ENCODE peak calls at places on chromosomes 4 and X, in four cellular contexts. One of them, this sample, is unnamed. For H3K27me3, the result is how much of the 10 kb centered on the place peaks cover.

GRCh38 chr4:68490826-68491457 is 43.7 kb downstream of the TMPRSS11E start:
- DNase-seq in AG04450: no peak
- DNase-seq in endothelial cell of umbilical vein: no peak
- DNase-seq in brain microvascular endothelial cell: no peak
- DNase-seq in this sample: no peak

GRCh38 chr4:25345880-25346279 is 31.2 kb upstream of the ANAPC4 start:
- DNase-seq in AG04450: no peak
- DNase-seq in endothelial cell of umbilical vein: no peak
- DNase-seq in brain microvascular endothelial cell: no peak
- DNase-seq in this sample: no peak

GRCh38 chr4:159141193-159141592 is 38.3 kb downstream of the RAPGEF2 start:
- DNase-seq in AG04450: peak
- DNase-seq in endothelial cell of umbilical vein: no peak
- DNase-seq in brain microvascular endothelial cell: peak
- DNase-seq in this sample: no peak

GRCh38 chr4:26782168-26782829 is 78.3 kb upstream of the STIM2 start:
- DNase-seq in AG04450: no peak
- DNase-seq in endothelial cell of umbilical vein: peak
- DNase-seq in brain microvascular endothelial cell: no peak
- DNase-seq in this sample: no peak

GRCh38 chr4:102333792-102334191 is 11.5 kb downstream of the SLC39A8 start:
- DNase-seq in AG04450: no peak
- DNase-seq in endothelial cell of umbilical vein: no peak
- DNase-seq in brain microvascular endothelial cell: no peak
- DNase-seq in this sample: no peak

GRCh38 chrX:48956728-48957414 is 536 bp downstream of the OTUD5 start:
- DNase-seq in AG04450: no peak
- DNase-seq in endothelial cell of umbilical vein: peak
- DNase-seq in brain microvascular endothelial cell: no peak
- DNase-seq in this sample: no peak

GRCh38 chr4:86664959-86665358 is 70.8 kb downstream of the PTPN13 start:
- DNase-seq in AG04450: no peak
- DNase-seq in endothelial cell of umbilical vein: no peak
- DNase-seq in brain microvascular endothelial cell: peak
- DNase-seq in this sample: peak

GRCh38 chr4:40845136-40845910 is 95.6 kb downstream of the NSUN7 start:
- DNase-seq in AG04450: no peak
- DNase-seq in endothelial cell of umbilical vein: peak
- DNase-seq in brain microvascular endothelial cell: no peak
- DNase-seq in this sample: no peak

GRCh38 chr4:137124278-137124932 is 407.9 kb downstream of the PCDH18 start:
- DNase-seq in AG04450: peak
- DNase-seq in endothelial cell of umbilical vein: peak
- DNase-seq in brain microvascular endothelial cell: peak
- DNase-seq in this sample: peak

DNA sequence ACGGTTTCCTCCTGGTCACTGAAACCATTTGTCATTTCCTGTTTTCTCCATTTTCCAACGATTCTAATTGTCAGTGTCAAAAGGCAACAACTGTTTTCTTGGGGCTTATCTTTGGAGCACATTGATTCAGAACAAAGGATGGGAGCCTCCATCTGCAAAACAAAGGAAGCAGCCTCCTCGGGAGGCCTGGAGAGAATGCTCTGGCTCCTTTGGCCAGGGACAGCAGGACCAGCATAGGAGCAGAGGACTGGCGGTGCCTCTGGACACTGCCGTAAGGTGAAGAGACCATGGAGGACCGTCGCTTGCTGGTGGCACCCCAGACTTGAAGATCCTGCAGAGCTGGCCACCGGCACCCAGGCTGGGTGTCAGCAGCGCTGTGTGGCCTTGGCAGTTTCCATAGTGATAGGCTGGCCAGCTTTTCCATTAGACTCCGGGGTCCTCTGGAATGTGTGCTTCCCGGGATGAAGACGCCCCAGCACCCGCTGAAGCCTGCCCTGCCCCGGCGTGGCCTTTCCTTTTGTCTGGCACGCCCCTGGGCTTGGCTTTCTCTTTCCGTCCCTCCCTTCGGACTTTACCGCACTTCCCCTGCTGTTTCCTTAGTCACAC is 61.1 kb upstream of the MTM1 start:
- DNase-seq in AG04450: no peak
- DNase-seq in endothelial cell of umbilical vein: peak
- DNase-seq in brain microvascular endothelial cell: no peak
- DNase-seq in this sample: no peak
- H3K4me3 ChIP-seq in AG04450: no peak
- H3K4me3 ChIP-seq in endothelial cell of umbilical vein: no peak
- H3K4me3 ChIP-seq in brain microvascular endothelial cell: no peak
- H3K4me3 ChIP-seq in this sample: no peak

GRCh38 chr4:154120277-154120676 is 331.4 kb upstream of the SFRP2 start:
- DNase-seq in AG04450: no peak
- DNase-seq in endothelial cell of umbilical vein: no peak
- DNase-seq in brain microvascular endothelial cell: no peak
- DNase-seq in this sample: no peak

GRCh38 chr4:154123897-154124296 is 335.0 kb upstream of the SFRP2 start:
- DNase-seq in AG04450: no peak
- DNase-seq in endothelial cell of umbilical vein: no peak
- DNase-seq in brain microvascular endothelial cell: no peak
- DNase-seq in this sample: no peak

GRCh38 chr4:154124539-154125255 is 335.8 kb upstream of the SFRP2 start:
- DNase-seq in AG04450: no peak
- DNase-seq in endothelial cell of umbilical vein: no peak
- DNase-seq in brain microvascular endothelial cell: peak
- DNase-seq in this sample: peak

GRCh38 chr4:154120690-154121089 is 331.8 kb upstream of the SFRP2 start:
- DNase-seq in AG04450: no peak
- DNase-seq in endothelial cell of umbilical vein: no peak
- DNase-seq in brain microvascular endothelial cell: no peak
- DNase-seq in this sample: no peak

GRCh38 chr4:154119317-154119716 is 330.4 kb upstream of the SFRP2 start:
- DNase-seq in AG04450: no peak
- DNase-seq in endothelial cell of umbilical vein: no peak
- DNase-seq in brain microvascular endothelial cell: peak
- DNase-seq in this sample: no peak
- TF ChIP-seq CTCF in AG04450: no peak
- TF ChIP-seq CTCF in endothelial cell of umbilical vein: no peak
- TF ChIP-seq CTCF in brain microvascular endothelial cell: no peak
- TF ChIP-seq CTCF in this sample: no peak

DNA sequence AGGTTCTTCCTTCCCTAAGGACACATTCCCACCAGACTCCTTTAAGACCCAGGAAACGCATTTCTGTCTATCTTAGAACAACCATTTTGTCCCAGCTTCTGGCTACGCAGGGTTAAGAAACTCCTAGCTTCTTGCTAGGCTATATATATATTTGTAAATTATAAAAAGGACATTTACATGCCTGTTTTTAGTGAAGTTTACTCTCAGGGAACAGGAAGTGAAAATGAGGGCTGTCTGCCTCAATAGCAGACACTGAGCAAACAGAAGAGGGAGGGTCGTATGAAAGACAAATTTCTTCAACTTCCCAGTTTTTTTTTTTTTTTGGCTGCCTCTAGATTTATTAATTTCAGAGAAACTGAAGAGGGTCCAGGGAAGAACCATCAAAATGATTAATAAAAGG is 9.3 kb upstream of the FRMPD3 start:
- DNase-seq in AG04450: no peak
- DNase-seq in endothelial cell of umbilical vein: no peak
- DNase-seq in brain microvascular endothelial cell: no peak
- DNase-seq in this sample: no peak
- H3K27me3 ChIP-seq in AG04450: under half
- H3K27me3 ChIP-seq in endothelial cell of umbilical vein: under half
- H3K27me3 ChIP-seq in brain microvascular endothelial cell: under half
- H3K27me3 ChIP-seq in this sample: under half

GRCh38 chrX:71143508-71143907 is 1.1 kb upstream of the NLGN3 start:
- DNase-seq in AG04450: no peak
- DNase-seq in endothelial cell of umbilical vein: no peak
- DNase-seq in brain microvascular endothelial cell: no peak
- DNase-seq in this sample: peak

GRCh38 chrX:71140440-71140839 is 4.2 kb upstream of the NLGN3 start:
- DNase-seq in AG04450: no peak
- DNase-seq in endothelial cell of umbilical vein: no peak
- DNase-seq in brain microvascular endothelial cell: no peak
- DNase-seq in this sample: no peak

GRCh38 chrX:71148278-71148663 is 3.6 kb downstream of the NLGN3 start:
- DNase-seq in AG04450: no peak
- DNase-seq in endothelial cell of umbilical vein: no peak
- DNase-seq in brain microvascular endothelial cell: no peak
- DNase-seq in this sample: no peak

GRCh38 chrX:71147496-71148277 is 3.0 kb downstream of the NLGN3 start:
- DNase-seq in AG04450: no peak
- DNase-seq in endothelial cell of umbilical vein: no peak
- DNase-seq in brain microvascular endothelial cell: no peak
- DNase-seq in this sample: no peak

DNA sequence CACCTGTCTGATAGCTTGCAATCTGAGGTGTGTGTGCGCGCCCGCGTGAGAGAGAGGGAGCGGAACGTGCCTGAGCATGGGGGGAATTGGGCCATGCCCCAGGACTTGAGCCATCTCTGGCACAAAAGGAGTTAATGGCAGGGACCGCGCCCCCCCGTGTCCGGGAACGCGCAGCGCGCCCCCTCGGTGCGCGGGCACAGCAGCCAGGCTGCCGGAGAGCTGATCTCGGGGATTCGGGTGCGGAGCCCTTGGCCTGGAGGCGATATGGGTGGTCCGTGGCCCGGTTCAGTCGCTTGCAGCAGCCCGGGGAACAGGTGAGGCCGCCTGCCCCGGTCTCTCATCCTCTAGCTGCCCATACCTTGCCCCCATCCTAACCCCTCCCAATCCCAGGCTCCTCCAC is at the start of gene NLGN3:
- DNase-seq in AG04450: no peak
- DNase-seq in endothelial cell of umbilical vein: no peak
- DNase-seq in brain microvascular endothelial cell: no peak
- DNase-seq in this sample: no peak
- H3K4me3 ChIP-seq in AG04450: peak
- H3K4me3 ChIP-seq in endothelial cell of umbilical vein: no peak
- H3K4me3 ChIP-seq in brain microvascular endothelial cell: peak
- H3K4me3 ChIP-seq in this sample: no peak

GRCh38 chr4:54945838-54946237 is 179.6 kb downstream of the KDR start:
- DNase-seq in AG04450: no peak
- DNase-seq in endothelial cell of umbilical vein: peak
- DNase-seq in brain microvascular endothelial cell: peak
- DNase-seq in this sample: no peak
- TF ChIP-seq CTCF in AG04450: no peak
- TF ChIP-seq CTCF in endothelial cell of umbilical vein: peak
- TF ChIP-seq CTCF in brain microvascular endothelial cell: peak
- TF ChIP-seq CTCF in this sample: no peak

GRCh38 chr4:152938237-152938969 is 2.3 kb downstream of the FHDC1 start:
- DNase-seq in AG04450: no peak
- DNase-seq in endothelial cell of umbilical vein: no peak
- DNase-seq in brain microvascular endothelial cell: no peak
- DNase-seq in this sample: no peak
- H3K27me3 ChIP-seq in AG04450: half or more
- H3K27me3 ChIP-seq in endothelial cell of umbilical vein: half or more
- H3K27me3 ChIP-seq in brain microvascular endothelial cell: under half
- H3K27me3 ChIP-seq in this sample: under half

DNA sequence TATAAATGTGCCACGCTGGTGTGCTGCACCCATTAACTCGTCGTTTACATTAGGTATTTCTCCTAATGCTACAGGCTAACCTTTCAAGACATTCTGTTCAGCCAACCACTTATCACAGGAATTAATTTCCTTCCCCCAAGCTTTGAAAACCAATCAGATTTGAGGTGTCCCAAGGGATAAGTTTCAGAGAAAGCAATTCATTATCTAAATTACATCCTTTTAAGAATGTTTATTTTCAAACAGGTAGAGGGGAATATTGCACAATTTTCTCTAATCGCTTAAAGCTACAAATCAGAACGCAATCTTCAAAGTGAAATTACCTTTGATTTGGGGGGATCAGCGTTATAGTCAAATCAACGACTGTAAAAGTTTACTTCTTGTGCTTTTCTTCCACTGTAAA is 1.6 kb downstream of the CLOCK start:
- DNase-seq in AG04450: no peak
- DNase-seq in endothelial cell of umbilical vein: peak
- DNase-seq in brain microvascular endothelial cell: no peak
- DNase-seq in this sample: peak
- H3K4me3 ChIP-seq in AG04450: peak
- H3K4me3 ChIP-seq in endothelial cell of umbilical vein: peak
- H3K4me3 ChIP-seq in brain microvascular endothelial cell: peak
- H3K4me3 ChIP-seq in this sample: peak

DNA sequence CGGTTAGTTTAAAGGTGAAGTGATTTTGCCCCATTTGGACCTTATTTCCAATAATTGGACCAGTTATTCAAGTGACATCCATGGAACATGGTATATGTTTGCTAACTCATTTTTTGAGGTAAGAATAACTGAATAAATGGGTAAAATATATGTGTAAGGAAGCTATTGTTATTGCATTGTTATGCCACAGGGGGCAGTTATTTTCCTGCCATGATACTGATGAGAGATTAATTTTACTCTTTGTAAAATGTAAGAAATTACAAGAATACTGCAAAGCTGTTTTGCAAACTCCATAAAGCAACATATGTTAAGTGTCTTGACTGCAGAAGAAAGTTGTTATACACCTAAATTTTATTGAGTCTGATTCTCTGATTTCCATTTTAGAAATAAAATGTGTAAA is 114.0 kb downstream of the IL1RAPL1 start:
- DNase-seq in AG04450: no peak
- DNase-seq in endothelial cell of umbilical vein: no peak
- DNase-seq in brain microvascular endothelial cell: no peak
- DNase-seq in this sample: no peak
- TF ChIP-seq CTCF in AG04450: no peak
- TF ChIP-seq CTCF in endothelial cell of umbilical vein: no peak
- TF ChIP-seq CTCF in brain microvascular endothelial cell: no peak
- TF ChIP-seq CTCF in this sample: no peak

This sample was measured in bronchial epithelial cell.